ENCODE peak calls at places on chromosome 15, in five cellular contexts. N is K562, Z is HepG2, W is H1, M is GM12878. F is an unnamed sample.

GRCh38 chr15:71612066-71612715 is 198.2 kb upstream of the NR2E3 start:
- DNase-seq in W (no peak), N (no peak), Z (no peak), M (no peak), F (no peak)

GRCh38 chr15:75211436-75212199 is 9.9 kb downstream of the C15orf39 start:
- DNase-seq in W (no peak), Z (no peak), N (no peak), M (no peak), F (no peak)

GRCh38 chr15:92449476-92449875 is 55.8 kb downstream of the ST8SIA2 start:
- DNase-seq in Z (no peak), N (no peak), W (no peak), M (no peak), F (no peak)

GRCh38 chr15:31024330-31024729 is 32.9 kb upstream of the MTMR10 start:
- DNase-seq in Z (peak; percentile 79), M (no peak), N (no peak), W (no peak), F (peak; percentile 16)

GRCh38 chr15:48501208-48501607 is 144.3 kb downstream of the FBN1 start:
- DNase-seq in W (no peak), N (no peak), Z (no peak), M (peak; percentile 15), F (no peak)

GRCh38 chr15:68318008-68318835 is 40.7 kb downstream of the FEM1B start:
- DNase-seq in N (no peak), Z (no peak), W (no peak), M (no peak), F (no peak)

GRCh38 chr15:40452296-40453090 is 11.7 kb downstream of the BAHD1 start:
- DNase-seq in N (no peak), Z (no peak), M (no peak), W (no peak), F (no peak)

GRCh38 chr15:45921376-45921775 is 286.5 kb downstream of the SQOR start:
- DNase-seq in W (no peak), M (no peak), Z (peak; percentile 10), N (no peak), F (no peak)

GRCh38 chr15:27774191-27774590 is 324.9 kb downstream of the OCA2 start:
- DNase-seq in N (no peak), M (no peak), W (no peak), Z (no peak), F (no peak)

GRCh38 chr15:76337739-76338554 is 1.4 kb downstream of the ISL2 start:
- DNase-seq in W (peak; percentile 78), Z (no peak), M (no peak), N (peak; percentile 65), F (no peak)

GRCh38 chr15:38297623-38298388 is 45.2 kb downstream of the SPRED1 start:
- DNase-seq in N (no peak), W (no peak), Z (no peak), M (no peak), F (no peak)

GRCh38 chr15:61528590-61528929 is 299.5 kb upstream of the RORA start:
- DNase-seq in N (no peak), W (no peak), Z (no peak), M (no peak), F (no peak)

GRCh38 chr15:67880651-67881182 is 40.9 kb upstream of the RNU6-1 start:
- DNase-seq in Z (peak; percentile 70), W (no peak), N (no peak), M (no peak), F (no peak)

GRCh38 chr15:75235760-75236729 is 22.1 kb upstream of the GOLGA6C start:
- DNase-seq in M (no peak), Z (no peak), W (no peak), N (no peak), F (no peak)

GRCh38 chr15:48891229-48891765 is 13.4 kb downstream of the EID1 start:
- DNase-seq in Z (no peak), N (no peak), W (no peak), M (no peak), F (no peak)

GRCh38 chr15:67148196-67148701 is 82.8 kb downstream of the SMAD3 start:
- DNase-seq in W (no peak), Z (peak; percentile 45), M (no peak), N (no peak), F (no peak)

GRCh38 chr15:73822998-73823397 is 50.4 kb upstream of the TBC1D21 start:
- DNase-seq in W (no peak), N (no peak), Z (no peak), M (no peak), F (no peak)

GRCh38 chr15:33612721-33613304 is 302.0 kb downstream of the RYR3 start:
- DNase-seq in Z (no peak), W (no peak), M (no peak), N (no peak), F (no peak)

GRCh38 chr15:65309882-65310418 is 5.5 kb downstream of the RNU5B-1 start:
- DNase-seq in N (no peak), W (no peak), M (no peak), Z (no peak), F (no peak)

GRCh38 chr15:89463113-89463512 is 33.3 kb downstream of the RHCG start:
- DNase-seq in W (no peak), N (no peak), Z (no peak), M (no peak), F (no peak)

DNA sequence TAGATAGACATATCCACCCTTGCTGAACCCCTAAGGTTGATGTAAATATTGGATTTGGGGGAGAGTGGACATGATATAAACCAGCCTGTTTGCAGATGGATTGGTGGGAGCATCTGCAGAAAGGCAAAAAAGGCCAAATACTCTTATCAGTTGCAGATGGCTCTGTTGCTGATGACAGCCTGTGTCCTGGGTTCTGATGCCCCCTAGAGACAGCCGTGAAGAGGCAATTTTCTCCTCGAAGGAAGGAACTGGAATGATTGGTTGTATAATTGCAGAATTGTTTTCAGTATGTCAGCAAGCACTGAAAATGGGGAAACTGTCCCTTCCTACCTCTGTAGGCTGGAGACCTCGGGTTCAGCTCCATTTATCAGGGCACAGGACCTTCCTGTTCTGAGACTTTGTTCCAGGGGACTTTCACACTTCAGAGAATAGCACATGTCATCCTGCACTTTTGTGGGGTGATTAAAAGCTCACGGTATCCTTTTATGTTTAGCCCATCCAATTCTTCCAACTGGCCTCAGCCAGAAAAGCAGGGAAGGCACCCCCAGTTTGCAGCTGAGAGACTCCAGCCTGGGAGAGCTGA is 103.0 kb downstream of the PGPEP1L start:
- DNase-seq in W (no peak), Z (peak; percentile 41), N (peak; percentile 51), M (no peak), F (peak; percentile 18)
- TF ChIP-seq SRF in W (no peak), Z (no peak), N (no peak), M (no peak), F (no peak)

GRCh38 chr15:84824260-84824690 is 7.1 kb downstream of the ALPK3 start:
- DNase-seq in N (no peak), Z (peak; percentile 50), M (no peak), W (no peak), F (no peak)
- TF ChIP-seq POLR2AphosphoS5 in N (no peak), Z (no peak), M (no peak), W (no peak), F (no peak)

GRCh38 chr15:26261413-26261812 is 398.3 kb upstream of the ATP10A start:
- DNase-seq in N (no peak), M (no peak), W (no peak), Z (no peak), F (no peak)

GRCh38 chr15:26261966-26262365 is 398.8 kb upstream of the ATP10A start:
- DNase-seq in W (no peak), Z (no peak), N (no peak), M (no peak), F (no peak)

DNA sequence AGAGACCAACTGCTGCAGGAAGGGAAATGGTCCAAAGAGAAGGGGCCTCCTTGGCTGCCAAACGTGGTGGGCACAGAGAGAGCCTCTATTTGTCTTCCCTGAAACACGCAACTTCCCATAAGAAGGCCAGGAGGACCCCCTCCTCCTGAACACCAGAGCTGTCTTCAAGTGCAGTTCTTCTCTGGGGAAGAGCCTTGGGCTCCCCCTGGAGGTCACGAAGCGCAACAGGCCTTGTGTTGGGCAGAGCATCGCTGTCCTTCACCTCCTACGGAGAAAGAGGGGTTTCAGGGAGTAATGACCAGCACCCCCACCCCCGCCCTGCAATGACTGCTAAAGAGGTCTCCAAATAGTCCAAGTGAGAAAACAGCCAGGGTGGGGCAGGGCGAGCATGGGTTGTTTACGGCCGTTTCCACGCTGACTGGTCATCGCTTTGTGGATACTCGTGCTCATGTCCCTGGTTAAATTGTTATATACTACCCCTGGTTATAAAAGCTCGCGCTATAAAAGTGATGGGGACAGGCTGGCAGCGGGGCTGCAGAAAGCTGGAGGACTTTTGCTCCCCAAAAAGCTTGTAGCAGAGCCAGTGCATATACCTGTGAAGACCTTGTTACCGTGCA is 397.5 kb upstream of the ATP10A start:
- DNase-seq in M (no peak), N (peak; percentile 46), W (peak; percentile 72), Z (peak; percentile 1), F (no peak)
- TF ChIP-seq SRF in M (no peak), N (no peak), W (no peak), Z (no peak), F (no peak)

GRCh38 chr15:80776420-80777045 is 2.6 kb upstream of the CEMIP start:
- DNase-seq in N (peak; percentile 57), W (peak; percentile 83), Z (peak; percentile 62), M (no peak), F (peak; percentile 66)
- TF ChIP-seq POLR2AphosphoS5 in N (no peak), W (no peak), Z (no peak), M (no peak), F (no peak)

DNA sequence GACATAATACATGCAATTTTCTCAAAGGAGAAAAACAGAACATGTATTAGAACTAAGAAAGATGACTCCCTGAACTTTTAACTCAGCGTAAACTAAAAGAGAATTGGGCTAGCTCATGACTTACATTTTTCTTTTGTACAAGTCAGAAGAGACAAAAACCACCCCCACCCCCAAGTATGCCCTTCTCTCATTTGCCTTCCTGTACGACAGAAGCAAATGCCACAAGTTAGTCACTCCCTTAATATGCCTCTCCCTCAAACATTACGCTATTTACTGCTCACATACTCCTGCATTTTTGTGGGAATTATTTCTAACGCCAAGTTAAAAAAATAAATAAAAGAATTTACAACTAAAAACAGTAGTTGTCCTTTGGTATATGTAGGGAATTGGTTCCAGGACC is 22.0 kb downstream of the CPEB1 start:
- DNase-seq in N (no peak), W (no peak), Z (no peak), M (no peak), F (no peak)
- TF ChIP-seq SRF in N (no peak), W (no peak), Z (no peak), M (no peak), F (no peak)